ENCODE peak calls at places on chromosomes 3 and 15, in ten cellular contexts. E is pancreas, L is HCT116, T is cardiac muscle cell, G is sigmoid colon, P is lower leg skin, R is testis, V is lung, U is GM06990, J is astrocyte of the spinal cord. Q is an unnamed sample.

GRCh38 chr3:20739814-20740213 is 553.8 kb upstream of the SGO1 start:
- DNase-seq in G (no peak), V (no peak), L (no peak), J (no peak), P (no peak), T (peak), R (no peak), E (no peak), U (no peak), Q (no peak)

GRCh38 chr15:64897345-64897985 is 14.2 kb upstream of the ANKDD1A start:
- DNase-seq in R (peak), L (no peak), G (peak), J (peak), U (no peak), V (peak), T (no peak), E (no peak), P (peak), Q (no peak)

GRCh38 chr3:141275511-141275910 is 43.9 kb downstream of the PXYLP1 start:
- DNase-seq in L (no peak), P (no peak), J (no peak), V (no peak), R (no peak), T (no peak), U (no peak), E (no peak), G (no peak), Q (no peak)

GRCh38 chr3:191005790-191006189 is 143.3 kb upstream of the GMNC start:
- DNase-seq in P (no peak), L (no peak), E (no peak), G (no peak), U (no peak), T (peak), J (peak), R (no peak), V (no peak), Q (no peak)

GRCh38 chr3:160704006-160704405 is 27.0 kb downstream of the ARL14 start:
- DNase-seq in T (no peak), P (no peak), R (no peak), U (no peak), J (peak), V (no peak), L (no peak), E (no peak), G (no peak), Q (peak)

GRCh38 chr3:128745742-128746141 is 19.8 kb downstream of the RAB7A start:
- DNase-seq in J (no peak), G (no peak), E (no peak), T (no peak), L (no peak), V (no peak), U (no peak), R (no peak), P (no peak), Q (no peak)

GRCh38 chr15:70775160-70775559 is 11.8 kb upstream of the UACA start:
- DNase-seq in J (peak), E (no peak), U (no peak), G (no peak), V (no peak), L (no peak), T (no peak), R (no peak), P (no peak), Q (peak)

GRCh38 chr3:30951806-30952205 is 57.3 kb upstream of the GADL1 start:
- DNase-seq in L (no peak), R (no peak), E (no peak), J (no peak), G (no peak), P (no peak), U (no peak), T (no peak), V (no peak), Q (no peak)

GRCh38 chr3:128052831-128053419 is 688 bp downstream of the SEC61A1 start:
- DNase-seq in J (peak), G (no peak), P (no peak), L (no peak), E (no peak), T (peak), R (no peak), V (no peak), U (no peak), Q (no peak)

GRCh38 chr15:47477253-47477652 is 240.1 kb upstream of the SEMA6D start:
- DNase-seq in G (no peak), R (no peak), P (no peak), U (no peak), E (no peak), L (no peak), T (no peak), V (no peak), J (no peak), Q (peak)

DNA sequence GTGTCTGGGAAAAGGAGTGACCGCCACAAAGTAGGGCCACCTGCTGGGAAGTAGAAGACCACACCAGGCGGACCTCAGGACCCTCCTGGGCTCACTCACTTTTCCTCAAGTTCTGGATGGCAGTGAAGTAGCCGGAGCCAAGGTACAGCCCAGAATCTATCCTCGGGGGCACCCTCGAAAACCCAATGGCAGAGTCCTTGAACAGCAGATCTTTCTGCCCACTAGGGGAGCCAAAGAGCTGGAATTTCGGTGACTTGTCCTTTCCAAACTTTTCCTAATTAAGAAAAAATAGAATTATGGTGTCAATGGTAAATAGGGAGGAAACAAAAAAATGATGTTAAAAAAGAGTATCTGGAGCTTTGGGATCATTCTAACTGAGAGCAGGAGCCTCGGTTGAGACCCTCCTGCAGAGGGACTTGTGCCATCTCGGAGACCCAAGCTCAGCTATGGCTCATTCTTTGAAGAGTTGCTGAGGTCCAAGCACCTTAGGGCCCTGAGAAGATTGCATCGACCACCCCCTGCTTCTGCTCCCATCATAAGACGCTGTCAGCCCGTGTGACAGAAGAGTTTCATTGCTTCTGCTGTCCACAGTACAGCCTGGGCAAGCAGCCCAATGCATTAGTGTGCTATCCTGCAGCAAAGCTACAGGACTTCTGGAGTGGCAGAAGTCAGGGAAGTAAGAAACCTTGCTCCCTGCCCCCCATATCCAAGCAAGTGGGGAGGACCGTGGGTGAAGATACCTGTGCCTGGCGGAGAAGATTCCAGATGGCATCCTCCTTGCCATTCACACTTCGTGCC is 14.8 kb downstream of the LTF start:
- DNase-seq in J (no peak), R (no peak), P (no peak), V (no peak), G (no peak), T (no peak), L (peak), U (no peak), E (no peak), Q (no peak)
- TF ChIP-seq CTCF in J (peak), R (no peak), P (no peak), V (no peak), G (peak), T (peak), L (peak), U (peak), E (peak), Q (peak)

GRCh38 chr15:39784638-39785037 is 2.0 kb upstream of the FSIP1 start:
- DNase-seq in P (no peak), E (no peak), G (no peak), R (no peak), U (no peak), T (no peak), V (no peak), L (no peak), J (no peak), Q (no peak)
- H3K4me3 ChIP-seq in P (no peak), E (no peak), G (no peak), R (no peak), U (no peak), T (no peak), V (no peak), L (no peak), J (no peak), Q (no peak)

DNA sequence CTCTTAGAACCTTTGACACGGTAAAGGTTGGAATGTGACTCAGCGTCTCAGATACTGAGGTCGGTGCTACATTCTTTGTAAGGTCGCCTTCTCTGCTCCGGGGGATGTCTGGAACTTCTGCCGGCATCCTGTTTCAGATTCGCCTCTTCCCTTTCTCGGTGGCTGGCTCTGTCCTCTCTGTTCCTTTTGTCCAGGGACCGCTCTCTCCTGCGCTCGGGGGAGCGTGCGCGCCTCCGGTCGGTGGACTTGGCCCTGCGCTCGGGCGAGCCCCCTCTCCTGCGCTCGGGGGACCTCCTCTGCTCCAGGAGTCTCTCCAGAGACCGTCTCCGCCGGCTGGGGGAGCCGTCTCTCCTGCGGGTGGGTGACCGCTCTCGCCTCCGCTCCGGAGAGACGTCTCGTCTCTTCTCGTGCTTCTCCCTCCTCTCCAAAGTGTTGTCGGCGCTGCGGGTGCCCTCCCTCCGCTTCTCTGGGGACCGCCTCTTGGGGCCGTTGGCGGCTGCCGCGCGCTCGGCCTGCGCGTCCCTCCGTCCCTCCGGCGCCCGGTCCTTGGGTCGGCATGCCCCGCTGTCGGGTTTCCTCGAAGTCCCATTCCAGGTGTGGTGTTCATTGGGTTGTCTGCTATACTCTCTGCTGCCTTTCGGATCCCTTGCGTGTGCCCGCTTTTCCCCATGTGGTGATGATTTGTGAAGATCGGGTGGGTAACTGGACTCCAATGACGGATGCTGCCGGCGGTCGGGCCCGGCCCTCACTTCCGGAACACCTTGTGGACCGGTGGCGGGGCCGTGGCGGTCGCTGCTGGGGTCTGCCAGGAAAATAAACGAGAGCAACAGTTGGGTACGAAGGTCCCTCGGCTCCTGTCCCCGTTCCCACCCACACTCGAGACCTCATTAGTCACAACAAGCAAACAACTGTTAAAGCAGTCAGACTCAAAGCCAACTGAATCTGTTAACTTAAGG is 668.8 kb upstream of the ADAMTS9 start:
- DNase-seq in E (no peak), V (no peak), T (no peak), L (no peak), J (no peak), G (no peak), P (no peak), R (peak), U (peak), Q (no peak)
- TF ChIP-seq CTCF in E (no peak), V (no peak), T (no peak), L (no peak), J (no peak), G (no peak), P (no peak), R (no peak), U (no peak), Q (no peak)

DNA sequence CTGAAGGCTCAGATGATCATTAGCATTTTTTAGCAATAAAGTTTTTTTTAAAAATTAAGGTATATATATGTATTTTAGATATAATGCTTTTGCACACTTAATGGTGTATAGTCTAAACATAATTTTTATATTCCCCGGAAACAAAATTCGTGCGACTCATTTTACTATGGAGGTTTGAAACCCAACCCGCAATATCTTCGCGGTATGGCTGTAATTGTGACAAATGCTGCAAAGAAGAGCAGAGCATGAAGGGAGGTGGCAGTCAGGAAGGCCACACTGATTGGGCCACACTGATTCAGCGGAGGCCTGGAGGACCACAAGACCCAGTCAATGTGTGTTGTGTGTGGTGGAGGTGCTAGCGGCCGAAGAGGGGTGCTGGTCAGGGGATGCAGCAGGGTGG is 4.5 kb upstream of the CYP8B1 start:
- DNase-seq in J (no peak), P (no peak), T (no peak), G (no peak), E (no peak), U (no peak), L (no peak), V (no peak), R (no peak), Q (no peak)
- H3K4me3 ChIP-seq in J (peak), P (no peak), T (no peak), G (peak), E (peak), U (no peak), L (no peak), V (no peak), R (peak), Q (peak)

GRCh38 chr3:50338989-50339388 is 1.6 kb downstream of the RASSF1 start:
- DNase-seq in L (no peak), R (no peak), G (no peak), U (no peak), V (no peak), T (no peak), J (no peak), E (no peak), P (no peak), Q (no peak)

GRCh38 chr3:50337175-50337861 is 3.3 kb downstream of the RASSF1 start:
- DNase-seq in R (peak), V (peak), G (peak), U (peak), L (peak), E (peak), J (peak), P (peak), T (peak), Q (peak)

GRCh38 chr3:50334339-50335075 is 6.1 kb downstream of the RASSF1 start:
- DNase-seq in T (no peak), J (no peak), V (no peak), R (no peak), L (no peak), P (no peak), U (no peak), E (no peak), G (no peak), Q (no peak)

GRCh38 chr3:50333744-50334328 is 5.8 kb upstream of the TUSC2 start:
- DNase-seq in T (no peak), G (no peak), P (no peak), U (no peak), E (no peak), J (peak), V (no peak), L (no peak), R (no peak), Q (no peak)

GRCh38 chr3:50336452-50337174 is 4.0 kb downstream of the RASSF1 start:
- DNase-seq in R (no peak), J (no peak), G (no peak), E (no peak), T (no peak), L (no peak), V (no peak), P (no peak), U (no peak), Q (no peak)
- TF ChIP-seq CTCF in R (no peak), J (no peak), G (no peak), E (no peak), T (no peak), L (no peak), V (no peak), P (no peak), U (no peak), Q (no peak)

GRCh38 chr15:99142562-99142961 is 37.7 kb downstream of the SYNM start:
- DNase-seq in L (no peak), J (no peak), E (no peak), R (no peak), G (no peak), V (no peak), P (no peak), T (no peak), U (no peak), Q (no peak)
- H3K4me3 ChIP-seq in L (no peak), J (no peak), E (no peak), R (no peak), G (no peak), V (no peak), P (no peak), T (no peak), U (no peak), Q (no peak)

GRCh38 chr3:632571-633170 is 436.1 kb downstream of the CHL1 start:
- DNase-seq in U (no peak), P (peak), E (peak), L (peak), T (peak), J (peak), G (no peak), R (peak), V (peak), Q (peak)

GRCh38 chr3:635393-635792 is 438.8 kb downstream of the CHL1 start:
- DNase-seq in V (no peak), G (no peak), E (no peak), L (no peak), J (no peak), U (no peak), P (no peak), R (no peak), T (no peak), Q (no peak)

DNA sequence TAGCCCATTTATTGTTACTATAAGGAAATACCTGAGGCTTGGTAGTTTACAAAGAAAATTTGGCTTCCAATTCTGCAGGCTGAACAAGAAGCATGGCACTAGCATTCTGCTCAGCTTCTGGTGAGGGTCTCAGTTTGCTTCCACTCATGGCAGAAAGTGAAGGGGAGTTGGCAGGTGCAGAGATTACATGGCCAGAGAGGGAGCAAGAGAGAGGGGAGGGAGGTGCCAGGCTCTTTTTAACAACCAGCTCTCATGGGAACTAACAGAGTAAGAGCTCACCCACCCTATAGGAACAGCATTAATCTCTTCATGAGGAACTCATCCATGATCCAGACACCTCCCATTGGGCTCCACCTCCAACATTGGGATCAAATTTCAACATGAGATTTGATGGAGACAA is 437.9 kb downstream of the CHL1 start:
- DNase-seq in R (no peak), J (no peak), U (no peak), V (no peak), G (no peak), P (no peak), T (no peak), L (no peak), E (no peak), Q (no peak)
- TF ChIP-seq CTCF in R (no peak), J (no peak), U (no peak), V (no peak), G (no peak), P (no peak), T (no peak), L (no peak), E (no peak), Q (no peak)

GRCh38 chr3:541328-541727 is 344.8 kb downstream of the CHL1 start:
- DNase-seq in J (no peak), V (no peak), U (no peak), L (no peak), T (peak), P (no peak), E (no peak), G (no peak), R (no peak), Q (peak)

GRCh38 chr3:536417-536813 is 339.9 kb downstream of the CHL1 start:
- DNase-seq in R (no peak), L (no peak), V (no peak), U (no peak), J (no peak), G (no peak), P (no peak), E (no peak), T (no peak), Q (no peak)

GRCh38 chr3:535566-536416 is 339.2 kb downstream of the CHL1 start:
- DNase-seq in J (peak), U (no peak), R (peak), T (peak), G (peak), V (no peak), E (peak), L (no peak), P (no peak), Q (no peak)
- H3K4me3 ChIP-seq in J (peak), U (no peak), R (peak), T (peak), G (peak), V (peak), E (peak), L (no peak), P (no peak), Q (peak)

GRCh38 chr3:27228805-27229204 is 140.4 kb downstream of the NEK10 start:
- DNase-seq in J (no peak), G (no peak), V (no peak), E (no peak), R (no peak), L (peak), U (no peak), P (no peak), T (no peak), Q (no peak)
- TF ChIP-seq CTCF in J (no peak), G (no peak), V (no peak), E (no peak), R (no peak), L (peak), U (peak), P (no peak), T (no peak), Q (peak)

Q was measured in retinal pigment epithelial cell.